ENCODE peak calls at places on chromosomes 5 and 9, in nine cellular contexts. F is MM.1S, A is adrenal gland, K is psoas muscle, G is right lobe of liver, R is brain microvascular endothelial cell, Q is heart right ventricle, X is IMR-90, M is left ventricle myocardium inferior. L is an unnamed sample.

GRCh38 chr5:175479125-175479881 is 943 bp downstream of the SFXN1 start:
- DNase-seq in F (peak), A (peak), K (no peak), G (no peak), R (no peak), Q (no peak), X (no peak), M (no peak), L (no peak)

GRCh38 chr5:31921852-31922305 is 252.2 kb downstream of the GOLPH3 start:
- DNase-seq in F (no peak), A (no peak), K (no peak), G (no peak), R (peak), Q (no peak), X (peak), M (no peak), L (no peak)

GRCh38 chr5:119417891-119418781 is 34.2 kb upstream of the HSD17B4 start:
- DNase-seq in F (no peak), A (no peak), K (no peak), G (no peak), R (peak), Q (no peak), X (peak), M (no peak), L (no peak)

GRCh38 chr9:123637940-123638634 is 282.1 kb downstream of the CRB2 start:
- DNase-seq in F (peak), A (no peak), K (no peak), G (no peak), R (no peak), Q (no peak), X (peak), M (no peak), L (no peak)

GRCh38 chr5:68405026-68405684 is 189.6 kb downstream of the PIK3R1 start:
- DNase-seq in F (no peak), A (no peak), K (no peak), G (no peak), R (no peak), Q (no peak), X (no peak), M (no peak), L (no peak)

GRCh38 chr9:137048655-137049543 is 2.9 kb upstream of the NPDC1 start:
- DNase-seq in F (no peak), A (no peak), K (no peak), G (peak), R (no peak), Q (no peak), X (no peak), M (no peak), L (no peak)

GRCh38 chr9:5629312-5630037 is 568 bp downstream of the RIC1 start:
- DNase-seq in F (peak), A (peak), K (peak), G (peak), R (no peak), Q (peak), X (no peak), M (peak), L (peak)

GRCh38 chr5:72760259-72760658 is 56.2 kb upstream of the TNPO1 start:
- DNase-seq in F (no peak), A (no peak), K (no peak), G (no peak), R (peak), Q (no peak), X (peak), M (no peak), L (no peak)

GRCh38 chr5:11037941-11038340 is 276.9 kb upstream of the DAP start:
- DNase-seq in F (no peak), A (no peak), K (no peak), G (no peak), R (no peak), Q (no peak), X (no peak), M (no peak), L (no peak)

GRCh38 chr9:114938687-114939575 is 8.5 kb upstream of the TNFSF8 start:
- DNase-seq in F (no peak), A (no peak), K (no peak), G (no peak), R (no peak), Q (no peak), X (no peak), M (no peak), L (no peak)

GRCh38 chr9:127264462-127265040 is at the start of gene GARNL3:
- DNase-seq in F (no peak), A (no peak), K (no peak), G (no peak), R (no peak), Q (no peak), X (no peak), M (no peak), L (no peak)

GRCh38 chr5:132229236-132229635 is 1.6 kb upstream of the P4HA2 start:
- DNase-seq in F (no peak), A (peak), K (no peak), G (no peak), R (no peak), Q (peak), X (no peak), M (no peak), L (no peak)

GRCh38 chr9:37426846-37427245 is 4.3 kb downstream of the GRHPR start:
- DNase-seq in F (no peak), A (no peak), K (no peak), G (peak), R (no peak), Q (no peak), X (no peak), M (no peak), L (no peak)

GRCh38 chr9:99239341-99240055 is 17.4 kb downstream of the SEC61B start:
- DNase-seq in F (no peak), A (no peak), K (no peak), G (peak), R (peak), Q (no peak), X (peak), M (no peak), L (no peak)

GRCh38 chr9:120306561-120306960 is 273.4 kb downstream of the CDK5RAP2 start:
- DNase-seq in F (no peak), A (no peak), K (no peak), G (no peak), R (no peak), Q (no peak), X (no peak), M (no peak), L (no peak)

GRCh38 chr5:107418902-107419301 is 251.8 kb downstream of the EFNA5 start:
- DNase-seq in F (no peak), A (no peak), K (no peak), G (no peak), R (no peak), Q (no peak), X (no peak), M (no peak), L (no peak)

GRCh38 chr5:141877478-141878185 is 578 bp downstream of the PCDH1 start:
- DNase-seq in F (peak), A (no peak), K (no peak), G (peak), R (no peak), Q (no peak), X (no peak), M (no peak), L (no peak)

GRCh38 chr5:150647275-150648251 is 7.1 kb downstream of the SYNPO start:
- DNase-seq in F (no peak), A (peak), K (peak), G (peak), R (no peak), Q (peak), X (no peak), M (peak), L (no peak)

GRCh38 chr9:22117511-22118388 is 108.6 kb upstream of the CDKN2B start:
- DNase-seq in F (no peak), A (no peak), K (no peak), G (peak), R (peak), Q (no peak), X (peak), M (no peak), L (no peak)

GRCh38 chr5:43647789-43648188 is 44.8 kb downstream of the NNT start:
- DNase-seq in F (no peak), A (no peak), K (no peak), G (no peak), R (no peak), Q (no peak), X (no peak), M (no peak), L (no peak)

GRCh38 chr5:115184780-115185179 is 15.1 kb upstream of the TRIM36 start:
- DNase-seq in F (no peak), A (no peak), K (no peak), G (no peak), R (no peak), Q (no peak), X (peak), M (no peak), L (no peak)

GRCh38 chr9:116168231-116168630 is 14.6 kb downstream of the PAPPA start:
- DNase-seq in F (no peak), A (no peak), K (no peak), G (no peak), R (no peak), Q (no peak), X (no peak), M (no peak), L (no peak)

GRCh38 chr9:91422832-91423711 is 560 bp downstream of the NFIL3 start:
- DNase-seq in F (peak), A (peak), K (peak), G (peak), R (peak), Q (peak), X (peak), M (peak), L (peak)

GRCh38 chr9:6126377-6126776 is 89.2 kb upstream of the IL33 start:
- DNase-seq in F (no peak), A (no peak), K (no peak), G (no peak), R (no peak), Q (no peak), X (no peak), M (no peak), L (no peak)

GRCh38 chr5:128844354-128844923 is 120.8 kb upstream of the SLC27A6 start:
- DNase-seq in F (peak), A (no peak), K (no peak), G (no peak), R (no peak), Q (no peak), X (peak), M (no peak), L (no peak)

DNA sequence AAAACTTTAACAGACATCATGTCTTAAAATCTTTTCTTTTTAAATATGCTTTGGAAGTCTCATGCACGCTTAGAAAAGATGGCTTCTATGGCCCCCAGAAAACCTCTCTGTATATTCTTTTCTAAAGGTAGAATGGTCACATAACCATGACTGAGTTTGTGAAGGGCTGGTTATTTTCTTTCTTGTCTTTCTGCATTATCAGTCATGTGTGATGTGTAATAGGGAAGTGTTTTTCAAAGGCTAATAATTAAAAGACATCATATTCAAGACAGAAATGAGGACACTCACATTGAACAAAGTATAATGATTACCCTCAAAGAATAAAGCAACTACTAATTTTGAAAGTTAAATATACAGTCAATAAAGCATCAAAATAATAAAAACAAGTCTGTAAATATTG is 253.4 kb downstream of the TRPM3 start:
- DNase-seq in F (no peak), A (no peak), K (no peak), G (no peak), R (no peak), Q (no peak), X (no peak), M (no peak), L (no peak)
- H3K27ac ChIP-seq in F (no peak), A (no peak), K (no peak), G (no peak), R (no peak), Q (no peak), X (no peak), M (no peak), L (no peak)

DNA sequence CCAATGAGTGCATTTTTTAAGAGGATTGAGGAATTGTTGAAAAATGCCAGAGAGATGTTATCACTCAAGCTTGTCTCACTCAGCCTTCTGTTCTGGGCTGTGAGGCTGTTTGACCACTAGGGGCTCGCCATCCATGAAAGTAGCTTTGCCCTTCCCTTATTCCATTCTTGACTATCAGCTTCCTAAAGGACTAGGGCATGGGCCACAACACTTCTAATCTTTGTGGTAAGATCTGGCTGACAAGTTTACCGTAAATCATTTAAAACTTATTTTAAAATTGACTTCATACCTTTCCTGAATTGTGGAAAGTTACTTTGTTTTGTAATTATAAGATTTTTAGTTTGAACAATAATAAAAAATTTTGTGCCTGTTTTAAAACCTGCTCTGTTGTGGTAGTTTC is 49.5 kb downstream of the TJP2 start:
- DNase-seq in F (no peak), A (no peak), K (no peak), G (no peak), R (peak), Q (peak), X (peak), M (no peak), L (no peak)
- TF ChIP-seq CTCF in F (peak), A (peak), K (peak), G (peak), R (peak), Q (peak), X (peak), M (peak), L (peak)

DNA sequence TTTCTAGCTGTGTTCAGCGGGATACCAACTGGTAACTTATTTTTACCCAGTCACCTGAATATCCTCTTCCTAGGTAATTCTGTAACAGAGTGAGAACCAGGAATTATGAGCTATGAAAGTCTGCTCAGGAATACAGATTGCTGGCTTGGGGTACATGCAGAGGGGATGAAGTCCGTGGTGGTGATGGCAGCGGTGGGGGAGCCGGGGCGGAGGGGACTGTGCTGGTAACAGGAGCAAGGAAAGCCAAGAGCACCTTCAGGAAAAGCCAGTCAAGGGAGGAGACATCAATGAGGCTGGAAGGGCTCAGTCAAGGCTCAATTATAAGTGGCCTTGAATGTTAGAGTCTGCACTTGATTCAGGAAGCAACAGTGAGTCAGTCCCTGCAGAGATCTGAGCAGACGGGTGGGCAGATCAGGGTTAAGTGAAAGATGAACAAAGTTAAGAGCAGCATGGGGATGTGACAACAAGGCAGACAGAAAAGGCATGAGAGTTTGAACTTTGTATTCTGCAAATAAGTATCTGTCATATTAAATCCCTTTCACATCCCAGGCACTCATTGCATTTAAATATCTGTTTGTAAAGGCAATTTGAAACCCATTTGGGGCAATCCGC is 101.3 kb downstream of the TTC39B start:
- DNase-seq in F (no peak), A (peak), K (no peak), G (no peak), R (peak), Q (no peak), X (peak), M (no peak), L (no peak)
- H3K4me3 ChIP-seq in F (no peak), A (no peak), K (no peak), G (no peak), R (no peak), Q (no peak), X (no peak), M (no peak), L (no peak)

GRCh38 chr5:122761115-122761514 is 13.8 kb upstream of the SNX2 start:
- DNase-seq in F (no peak), A (no peak), K (no peak), G (no peak), R (no peak), Q (no peak), X (no peak), M (no peak), L (no peak)

GRCh38 chr5:122759310-122759709 is 15.6 kb upstream of the SNX2 start:
- DNase-seq in F (no peak), A (no peak), K (no peak), G (no peak), R (no peak), Q (no peak), X (no peak), M (no peak), L (no peak)

GRCh38 chr5:122760281-122760680 is 14.6 kb upstream of the SNX2 start:
- DNase-seq in F (no peak), A (no peak), K (no peak), G (no peak), R (no peak), Q (no peak), X (no peak), M (no peak), L (no peak)

GRCh38 chr5:122757268-122757667 is 17.6 kb upstream of the SNX2 start:
- DNase-seq in F (no peak), A (no peak), K (no peak), G (no peak), R (no peak), Q (no peak), X (no peak), M (no peak), L (no peak)

DNA sequence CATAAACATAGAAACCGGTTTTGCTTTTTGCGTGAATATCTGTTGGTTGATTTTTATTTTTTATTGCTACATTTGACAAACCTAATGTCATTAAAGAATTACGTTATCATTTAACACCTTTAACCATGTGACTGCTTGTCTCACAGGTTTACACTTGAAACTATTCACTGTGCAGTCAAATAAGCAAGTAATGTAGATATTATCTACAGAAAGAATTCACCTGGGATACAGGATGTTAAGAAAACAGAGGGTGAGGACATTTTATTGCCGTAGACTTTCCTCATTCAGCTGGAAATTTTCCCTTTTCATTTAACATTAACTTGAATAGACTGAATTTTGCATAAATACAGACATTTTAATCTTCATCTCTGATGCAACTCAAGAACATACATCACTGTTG is 15.1 kb upstream of the SNX2 start:
- DNase-seq in F (no peak), A (no peak), K (no peak), G (no peak), R (no peak), Q (no peak), X (no peak), M (no peak), L (no peak)
- H3K27ac ChIP-seq in F (no peak), A (no peak), K (no peak), G (no peak), R (no peak), Q (no peak), X (no peak), M (no peak), L (no peak)

DNA sequence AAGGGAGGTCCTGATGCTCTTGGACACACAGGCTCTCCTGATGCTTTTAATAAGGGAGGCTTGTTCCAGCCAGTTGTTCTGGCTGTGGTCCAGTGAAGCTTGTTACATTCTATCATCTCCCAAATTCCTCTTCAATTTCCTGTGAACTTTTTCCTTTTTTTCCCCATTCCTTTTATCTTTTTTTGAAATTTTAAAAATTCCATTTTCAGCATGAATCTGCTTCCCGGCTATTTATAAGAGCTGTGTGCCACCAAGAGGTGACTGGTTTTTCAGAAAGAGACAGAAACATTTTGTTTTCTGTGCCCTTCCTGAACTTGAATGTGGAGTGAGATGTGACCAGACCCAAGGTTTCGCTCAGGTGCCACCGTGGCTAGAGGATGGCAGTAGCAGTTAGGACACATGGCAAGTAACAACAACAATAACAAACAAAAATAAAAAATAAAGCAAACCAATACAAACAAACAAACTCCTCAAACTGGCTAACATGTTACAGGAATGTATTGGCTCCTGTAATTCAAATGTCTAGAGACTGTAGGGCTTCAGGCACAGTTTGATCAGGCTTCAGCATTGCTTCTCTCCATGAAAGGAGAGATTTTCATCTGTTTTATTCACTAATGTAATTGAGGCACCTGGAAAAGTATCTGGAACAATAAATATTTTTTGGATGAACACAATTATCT is 121.1 kb downstream of the BOD1 start:
- DNase-seq in F (no peak), A (no peak), K (no peak), G (no peak), R (no peak), Q (peak), X (peak), M (no peak), L (no peak)
- TF ChIP-seq CTCF in F (no peak), A (no peak), K (no peak), G (no peak), R (no peak), Q (no peak), X (peak), M (no peak), L (no peak)

GRCh38 chr5:97737608-97738007 is 554.6 kb upstream of the RIOK2 start:
- DNase-seq in F (no peak), A (no peak), K (no peak), G (no peak), R (no peak), Q (no peak), X (no peak), M (no peak), L (no peak)
- H3K4me3 ChIP-seq in F (no peak), A (no peak), K (no peak), G (no peak), R (no peak), Q (no peak), X (no peak), M (no peak), L (no peak)

DNA sequence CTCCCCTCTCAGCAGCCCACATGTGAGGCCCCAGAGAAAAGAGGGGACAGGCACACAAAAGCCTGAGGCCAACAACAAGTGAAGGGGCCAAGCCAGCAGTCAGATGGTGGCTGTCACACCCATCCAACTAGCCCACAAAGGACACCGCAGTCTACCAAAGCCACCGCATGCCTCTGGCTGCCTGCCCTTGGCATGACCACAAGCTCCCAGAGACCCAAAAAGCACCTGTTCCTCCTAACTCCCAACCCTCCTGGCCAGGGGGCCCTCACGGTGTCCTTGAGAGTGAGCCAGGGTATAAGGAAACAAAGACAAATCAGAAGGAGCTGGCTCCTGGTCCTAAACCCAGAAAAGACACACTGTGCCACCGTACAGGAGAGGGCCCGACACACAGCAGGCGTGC is 77.8 kb upstream of the LRRTM2 start:
- DNase-seq in F (no peak), A (peak), K (no peak), G (no peak), R (no peak), Q (no peak), X (no peak), M (no peak), L (no peak)
- H3K27ac ChIP-seq in F (no peak), A (peak), K (peak), G (no peak), R (no peak), Q (peak), X (no peak), M (peak), L (peak)

L was measured in breast epithelium.